ENCODE peak calls at places on chromosomes 13 and 19, in seven cellular contexts. U is upper lobe of left lung; D is heart left ventricle; T is A549; G is activated CD8-positive, alpha-beta T cell treated with anti-CD3 and anti-CD28 coated beads for 36 hours; X is mucosa of descending colon; Y is HCT116. B is an unnamed sample.
A peak's percentile ranks its signal among the peaks of the same experiment; 100 is the strongest.

GRCh38 chr13:46329624-46330023 is 57.4 kb downstream of the RUBCNL start:
- ATAC-seq in X (no peak), G (no peak), D (no peak), T (no peak), Y (no peak), U (no peak), B (no peak)

GRCh38 chr13:20713751-20714150 is 10.3 kb downstream of the IL17D start:
- ATAC-seq in Y (no peak), X (peak; percentile 6), D (no peak), T (no peak), U (no peak), G (no peak), B (no peak)

GRCh38 chr13:107339209-107339608 is 771.3 kb upstream of the ARGLU1 start:
- ATAC-seq in U (no peak), Y (no peak), D (no peak), G (no peak), T (no peak), X (no peak), B (no peak)

GRCh38 chr13:31594056-31594455 is 145.3 kb upstream of the RXFP2 start:
- ATAC-seq in T (no peak), D (no peak), G (no peak), X (no peak), U (no peak), Y (no peak), B (no peak)

GRCh38 chr19:52200044-52200443 is 10.2 kb downstream of the PPP2R1A start:
- ATAC-seq in T (no peak), D (peak; percentile 85), X (peak; percentile 29), G (no peak), Y (no peak), U (no peak), B (peak; percentile 95)

GRCh38 chr19:38848299-38849146 is 1.3 kb downstream of the HNRNPL start:
- ATAC-seq in X (no peak), U (no peak), G (no peak), D (no peak), T (no peak), Y (no peak), B (no peak)

GRCh38 chr13:107203146-107203847 is 635.4 kb upstream of the ARGLU1 start:
- ATAC-seq in D (peak; percentile 33), Y (peak; percentile 67), U (no peak), T (peak; percentile 62), G (no peak), X (peak; percentile 68), B (peak; percentile 32)

GRCh38 chr19:49691243-49692101 is 556 bp downstream of the CPT1C start:
- ATAC-seq in X (peak; percentile 18), U (no peak), G (peak; percentile 19), D (peak; percentile 29), Y (no peak), T (peak; percentile 9), B (peak; percentile 48)

GRCh38 chr13:24865158-24865557 is 101.2 kb downstream of the RNF17 start:
- ATAC-seq in T (no peak), X (no peak), D (no peak), U (no peak), G (no peak), Y (no peak), B (no peak)

GRCh38 chr19:55157064-55157908 is at the start of gene TNNI3:
- ATAC-seq in T (no peak), Y (no peak), D (peak; percentile 27), X (no peak), G (no peak), U (peak; percentile 5), B (no peak)

GRCh38 chr13:39037410-39037879 is 444 bp downstream of the PROSER1 start:
- ATAC-seq in T (peak; percentile 88), X (peak; percentile 70), U (no peak), D (no peak), Y (peak; percentile 60), G (no peak), B (no peak)

GRCh38 chr19:36973844-36974195 is 57.7 kb downstream of the ZNF568 start:
- ATAC-seq in X (no peak), G (no peak), U (peak; percentile 6), D (no peak), T (no peak), Y (no peak), B (no peak)

GRCh38 chr13:21399741-21400140 is 59.4 kb downstream of the ZDHHC20 start:
- ATAC-seq in T (no peak), G (peak; percentile 79), D (no peak), Y (peak; percentile 42), X (no peak), U (no peak), B (no peak)

GRCh38 chr13:95485045-95485517 is 67.4 kb upstream of the CLDN10 start:
- ATAC-seq in Y (peak; percentile 80), G (peak; percentile 49), X (peak; percentile 54), U (no peak), D (no peak), T (peak; percentile 74), B (peak; percentile 41)

GRCh38 chr19:38988632-38989031 is 13.1 kb upstream of the FBXO17 start:
- ATAC-seq in T (peak; percentile 6), Y (no peak), U (no peak), D (no peak), X (no peak), G (no peak), B (no peak)

GRCh38 chr13:52925221-52925620 is 76.8 kb upstream of the PCDH8 start:
- ATAC-seq in D (peak; percentile 31), U (no peak), Y (no peak), T (no peak), G (no peak), X (no peak), B (peak; percentile 50)

GRCh38 chr13:78660130-78660857 is 1.3 kb upstream of the OBI1 start:
- ATAC-seq in U (no peak), Y (no peak), D (no peak), G (no peak), T (peak; percentile 71), X (no peak), B (no peak)

GRCh38 chr13:21053231-21053630 is 8.2 kb downstream of the LATS2 start:
- ATAC-seq in Y (no peak), T (no peak), U (no peak), D (no peak), X (no peak), G (peak; percentile 47), B (no peak)

GRCh38 chr13:101059803-101060202 is 356.5 kb downstream of the NALCN start:
- ATAC-seq in Y (no peak), G (no peak), T (no peak), U (no peak), D (no peak), X (no peak), B (no peak)

GRCh38 chr13:99819962-99820361 is 151.6 kb downstream of the ZIC5 start:
- ATAC-seq in X (no peak), Y (no peak), U (no peak), T (no peak), D (no peak), G (no peak), B (no peak)

GRCh38 chr13:51916419-51916818 is 54.6 kb downstream of the CCDC70 start:
- ATAC-seq in Y (no peak), G (no peak), X (no peak), U (no peak), T (no peak), D (no peak), B (no peak)

DNA sequence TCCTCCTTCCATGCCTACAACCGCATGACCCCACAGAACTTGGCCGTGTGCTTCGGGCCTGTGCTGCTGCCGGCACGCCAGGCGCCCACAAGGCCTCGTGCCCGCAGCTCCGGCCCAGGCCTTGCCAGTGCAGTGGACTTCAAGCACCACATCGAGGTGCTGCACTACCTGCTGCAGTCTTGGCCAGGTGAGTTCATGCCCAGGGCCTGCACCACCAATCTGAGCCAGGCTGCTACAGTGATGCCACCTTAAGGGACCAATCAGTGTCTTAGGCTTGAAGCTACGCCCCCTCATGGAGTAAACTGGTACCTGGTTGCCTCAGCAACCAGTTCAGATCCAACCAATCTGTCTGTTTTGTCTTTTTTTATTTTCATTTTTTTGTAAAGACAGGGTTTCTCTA is 5.2 kb downstream of the SYDE1 start:
- ATAC-seq in D (no peak), X (peak; percentile 61), T (no peak), Y (peak; percentile 81), G (no peak), U (no peak), B (no peak)
- TF ChIP-seq CTCF in D (no peak), X (no peak), T (no peak), Y (no peak), G (no peak), U (no peak), B (no peak)

GRCh38 chr19:3526507-3527244 is 12.3 kb upstream of the TEKTIP1 start:
- ATAC-seq in Y (no peak), D (no peak), T (no peak), U (no peak), G (no peak), X (no peak), B (no peak)

GRCh38 chr19:3527250-3527910 is 11.6 kb upstream of the TEKTIP1 start:
- ATAC-seq in X (no peak), D (no peak), G (no peak), T (no peak), Y (no peak), U (no peak), B (no peak)

GRCh38 chr19:3523361-3524074 is 15.5 kb upstream of the TEKTIP1 start:
- ATAC-seq in D (no peak), Y (no peak), U (no peak), X (no peak), T (no peak), G (no peak), B (no peak)

GRCh38 chr19:3524075-3524842 is 14.7 kb upstream of the TEKTIP1 start:
- ATAC-seq in U (no peak), X (no peak), G (no peak), Y (no peak), D (no peak), T (no peak), B (no peak)

DNA sequence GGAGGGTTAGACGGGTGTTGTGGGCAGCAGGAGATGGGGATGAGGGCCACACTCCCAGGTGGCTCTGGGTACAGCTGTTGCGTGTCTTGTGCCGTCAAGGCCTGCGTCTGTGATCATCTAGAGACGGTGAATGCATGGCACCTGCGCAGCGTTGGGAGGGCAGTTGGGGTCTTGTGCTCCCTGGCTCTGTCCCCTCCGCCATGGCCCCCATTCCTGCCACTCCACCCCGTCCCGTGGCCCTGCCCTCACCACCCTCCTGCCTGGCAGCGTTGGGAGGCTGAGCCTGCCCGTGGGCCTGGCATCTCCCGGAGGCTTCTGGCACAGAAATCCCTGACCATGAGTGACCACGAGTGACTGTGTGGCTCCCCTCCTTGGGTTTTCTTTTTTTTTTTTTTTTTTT is 13.9 kb upstream of the TEKTIP1 start:
- ATAC-seq in G (no peak), T (no peak), Y (no peak), D (no peak), X (no peak), U (no peak), B (no peak)
- TF ChIP-seq CTCF in G (no peak), T (no peak), Y (no peak), D (no peak), X (no peak), U (no peak), B (no peak)

GRCh38 chr19:1087813-1088418 is 7.3 kb downstream of the POLR2E start:
- ATAC-seq in X (peak; percentile 46), Y (peak; percentile 10), D (peak; percentile 60), G (peak; percentile 15), T (no peak), U (peak; percentile 71), B (peak; percentile 69)
- TF ChIP-seq CTCF in X (no peak), Y (no peak), D (no peak), G (no peak), T (no peak), U (no peak), B (no peak)

GRCh38 chr19:2184422-2185012 is 20.8 kb downstream of the DOT1L start:
- ATAC-seq in U (no peak), X (no peak), G (no peak), T (no peak), Y (no peak), D (peak; percentile 1), B (no peak)
- TF ChIP-seq CTCF in U (no peak), X (no peak), G (no peak), T (no peak), Y (no peak), D (no peak), B (no peak)

B was measured in gastroesophageal sphincter.